ENCODE peak calls at places on chromosomes 1 and 21, in six cellular contexts. I is NCI-H2029 treated with DMSO at 0.1 percent for 48 hours, V is AG10803, Q is activated gamma-delta T cell treated with Interleukin-2 at 50 U/mL for 16 hours, S is WTC11, D is stomach. N is an unnamed sample.

GRCh38 chr1:224730950-224731349 is 114.8 kb downstream of the CNIH3 start:
- DNase-seq in I (no peak), V (peak), Q (no peak), S (no peak), D (no peak), N (no peak)

GRCh38 chr1:109226078-109226445 is 12.3 kb downstream of the SARS1 start:
- DNase-seq in I (no peak), V (no peak), Q (no peak), S (no peak), D (no peak), N (no peak)

GRCh38 chr1:183279835-183280234 is 93.8 kb downstream of the LAMC2 start:
- DNase-seq in I (no peak), V (peak), Q (no peak), S (no peak), D (peak), N (no peak)

GRCh38 chr1:3776231-3777030 is 3.9 kb downstream of the SMIM1 start:
- DNase-seq in I (no peak), V (no peak), Q (no peak), S (no peak), D (no peak), N (no peak)

GRCh38 chr1:232553809-232554208 is 76.1 kb downstream of the SIPA1L2 start:
- DNase-seq in I (no peak), V (peak), Q (no peak), S (no peak), D (no peak), N (no peak)

GRCh38 chr1:186977266-186977957 is 148.7 kb downstream of the PLA2G4A start:
- DNase-seq in I (no peak), V (no peak), Q (no peak), S (no peak), D (no peak), N (no peak)

GRCh38 chr1:27568247-27569087 is 35.5 kb downstream of the AHDC1 start:
- DNase-seq in I (peak), V (peak), Q (peak), S (peak), D (peak), N (peak)

GRCh38 chr1:17869826-17870225 is 114.7 kb downstream of the ACTL8 start:
- DNase-seq in I (no peak), V (peak), Q (no peak), S (no peak), D (no peak), N (no peak)

GRCh38 chr1:18819211-18819610 is 40.2 kb downstream of the TAS1R2 start:
- DNase-seq in I (no peak), V (no peak), Q (no peak), S (no peak), D (no peak), N (no peak)

GRCh38 chr21:27423073-27423472 is 456.2 kb upstream of the ADAMTS5 start:
- DNase-seq in I (no peak), V (peak), Q (no peak), S (no peak), D (peak), N (no peak)

GRCh38 chr1:30822966-30823581 is 65.5 kb upstream of the LAPTM5 start:
- DNase-seq in I (no peak), V (peak), Q (no peak), S (no peak), D (no peak), N (no peak)

GRCh38 chr1:75233302-75233929 is 99.2 kb downstream of the LHX8 start:
- DNase-seq in I (peak), V (peak), Q (no peak), S (no peak), D (no peak), N (peak)

GRCh38 chr21:36193200-36193599 is 36.6 kb downstream of the DOP1B start:
- DNase-seq in I (no peak), V (no peak), Q (no peak), S (no peak), D (no peak), N (no peak)

GRCh38 chr1:195664628-195665027 is 943.6 kb downstream of the KCNT2 start:
- DNase-seq in I (no peak), V (peak), Q (no peak), S (no peak), D (no peak), N (no peak)

GRCh38 chr1:202976633-202977032 is 9.6 kb upstream of the CYB5R1 start:
- DNase-seq in I (no peak), V (no peak), Q (no peak), S (no peak), D (no peak), N (no peak)

GRCh38 chr1:91578320-91579109 is 77.9 kb downstream of the CDC7 start:
- DNase-seq in I (no peak), V (peak), Q (no peak), S (no peak), D (no peak), N (no peak)

GRCh38 chr1:115218034-115218405 is 120.0 kb downstream of the NGF start:
- DNase-seq in I (no peak), V (no peak), Q (no peak), S (no peak), D (no peak), N (no peak)

GRCh38 chr1:171645553-171646336 is 6.7 kb downstream of the MYOC start:
- DNase-seq in I (no peak), V (peak), Q (no peak), S (no peak), D (no peak), N (no peak)

GRCh38 chr1:22731924-22732522 is 21.4 kb downstream of the EPHB2 start:
- DNase-seq in I (no peak), V (peak), Q (no peak), S (peak), D (no peak), N (no peak)

GRCh38 chr1:89754518-89754917 is 66.3 kb upstream of the LRRC8D start:
- DNase-seq in I (no peak), V (peak), Q (no peak), S (no peak), D (no peak), N (peak)

GRCh38 chr1:232678185-232678886 is 48.4 kb upstream of the SIPA1L2 start:
- DNase-seq in I (no peak), V (no peak), Q (no peak), S (no peak), D (peak), N (peak)

GRCh38 chr1:202165942-202166843 is 5.8 kb upstream of the PTPN7 start:
- DNase-seq in I (no peak), V (no peak), Q (no peak), S (no peak), D (no peak), N (no peak)

GRCh38 chr1:24648919-24649318 is 5.8 kb downstream of the SRRM1 start:
- DNase-seq in I (no peak), V (no peak), Q (no peak), S (no peak), D (no peak), N (no peak)

GRCh38 chr1:112793631-112794565 is 78.8 kb upstream of the PPM1J start:
- DNase-seq in I (no peak), V (no peak), Q (no peak), S (peak), D (peak), N (no peak)

GRCh38 chr1:161121838-161122237 is 3.9 kb downstream of the NIT1 start:
- DNase-seq in I (no peak), V (no peak), Q (no peak), S (no peak), D (no peak), N (no peak)

GRCh38 chr1:220691039-220691684 is 999 bp downstream of the C1orf115 start:
- DNase-seq in I (no peak), V (no peak), Q (no peak), S (no peak), D (no peak), N (no peak)

GRCh38 chr21:34878940-34879339 is 170.2 kb downstream of the RUNX1 start:
- DNase-seq in I (no peak), V (no peak), Q (no peak), S (no peak), D (no peak), N (no peak)

GRCh38 chr1:18199462-18199861 is 91.9 kb downstream of the IGSF21 start:
- DNase-seq in I (peak), V (no peak), Q (no peak), S (peak), D (no peak), N (no peak)

GRCh38 chr1:172895761-172896160 is 155.0 kb downstream of the TNFSF18 start:
- DNase-seq in I (no peak), V (no peak), Q (no peak), S (no peak), D (no peak), N (no peak)

GRCh38 chr21:39181205-39181818 is 1.9 kb downstream of the PSMG1 start:
- DNase-seq in I (no peak), V (peak), Q (no peak), S (no peak), D (no peak), N (no peak)

GRCh38 chr1:30083800-30084464 is 639.5 kb downstream of the MATN1 start:
- DNase-seq in I (no peak), V (peak), Q (no peak), S (no peak), D (no peak), N (no peak)

N was measured in NCI-H146.